ENCODE peak calls at places on chromosome 2, in six cellular contexts. Q is osteoblast, E is right lobe of liver, L is K562, D is pancreas, B is heart right ventricle. H is an unnamed sample.

GRCh38 chr2:171297951-171298350 is 135.8 kb downstream of the METTL8 start:
- DNase-seq in Q (peak), E (no peak), L (no peak), D (no peak), B (no peak), H (no peak)

GRCh38 chr2:19101968-19102367 is 256.5 kb downstream of the OSR1 start:
- DNase-seq in Q (no peak), E (no peak), L (no peak), D (no peak), B (no peak), H (no peak)

GRCh38 chr2:219713110-219713509 is 85.7 kb downstream of the SLC4A3 start:
- DNase-seq in Q (no peak), E (no peak), L (peak), D (no peak), B (no peak), H (no peak)

GRCh38 chr2:154825358-154825757 is 126.9 kb downstream of the KCNJ3 start:
- DNase-seq in Q (no peak), E (no peak), L (no peak), D (no peak), B (no peak), H (no peak)

GRCh38 chr2:8300216-8300615 is 381.6 kb upstream of the ID2 start:
- DNase-seq in Q (no peak), E (no peak), L (no peak), D (no peak), B (no peak), H (no peak)

GRCh38 chr2:31401580-31401979 is 13.0 kb downstream of the XDH start:
- DNase-seq in Q (peak), E (no peak), L (no peak), D (no peak), B (no peak), H (no peak)

GRCh38 chr2:102662861-102663260 is 43.5 kb downstream of the SLC9A2 start:
- DNase-seq in Q (no peak), E (no peak), L (no peak), D (no peak), B (no peak), H (no peak)

GRCh38 chr2:150296795-150297546 is 190.5 kb downstream of the RND3 start:
- DNase-seq in Q (no peak), E (no peak), L (no peak), D (no peak), B (no peak), H (no peak)

GRCh38 chr2:10057231-10058107 is 14.1 kb downstream of the KLF11 start:
- DNase-seq in Q (peak), E (no peak), L (peak), D (peak), B (peak), H (no peak)

GRCh38 chr2:73984922-73985317 is 210 bp downstream of the TET3 start:
- DNase-seq in Q (peak), E (peak), L (no peak), D (peak), B (peak), H (peak)

GRCh38 chr2:10534514-10535250 is 86.6 kb upstream of the ODC1 start:
- DNase-seq in Q (no peak), E (no peak), L (no peak), D (no peak), B (no peak), H (no peak)

GRCh38 chr2:53463771-53464726 is 303.6 kb upstream of the CHAC2 start:
- DNase-seq in Q (no peak), E (no peak), L (no peak), D (no peak), B (no peak), H (no peak)

GRCh38 chr2:65287364-65287763 is 59.7 kb downstream of the ACTR2 start:
- DNase-seq in Q (no peak), E (no peak), L (no peak), D (no peak), B (no peak), H (no peak)

GRCh38 chr2:98134138-98134537 is 47.2 kb downstream of the VWA3B start:
- DNase-seq in Q (no peak), E (no peak), L (no peak), D (no peak), B (peak), H (no peak)

GRCh38 chr2:120441744-120442471 is 96.0 kb downstream of the INHBB start:
- DNase-seq in Q (peak), E (peak), L (no peak), D (peak), B (no peak), H (no peak)

GRCh38 chr2:43579275-43579981 is 16.4 kb downstream of the THADA start:
- DNase-seq in Q (no peak), E (no peak), L (no peak), D (no peak), B (no peak), H (no peak)

GRCh38 chr2:234917245-234917975 is 34.4 kb upstream of the SH3BP4 start:
- DNase-seq in Q (no peak), E (no peak), L (no peak), D (no peak), B (no peak), H (no peak)

GRCh38 chr2:200308421-200309295 is 2.2 kb downstream of the SPATS2L start:
- DNase-seq in Q (peak), E (no peak), L (no peak), D (no peak), B (no peak), H (no peak)

GRCh38 chr2:65366595-65367125 is 65.7 kb downstream of the SPRED2 start:
- DNase-seq in Q (peak), E (no peak), L (peak), D (no peak), B (peak), H (no peak)

GRCh38 chr2:74457129-74457548 is 1.1 kb upstream of the WBP1 start:
- DNase-seq in Q (peak), E (no peak), L (no peak), D (no peak), B (no peak), H (no peak)

GRCh38 chr2:156322681-156323211 is 9.8 kb downstream of the NR4A2 start:
- DNase-seq in Q (peak), E (no peak), L (no peak), D (no peak), B (no peak), H (no peak)

GRCh38 chr2:25920786-25921390 is 42.6 kb upstream of the ASXL2 start:
- DNase-seq in Q (no peak), E (no peak), L (peak), D (no peak), B (no peak), H (no peak)

GRCh38 chr2:234426616-234427015 is 70.3 kb downstream of the ARL4C start:
- DNase-seq in Q (no peak), E (no peak), L (no peak), D (no peak), B (no peak), H (no peak)

GRCh38 chr2:207224814-207225482 is 59.2 kb upstream of the KLF7 start:
- DNase-seq in Q (no peak), E (no peak), L (no peak), D (no peak), B (no peak), H (no peak)

GRCh38 chr2:33785201-33786106 is 186.4 kb upstream of the FAM98A start:
- DNase-seq in Q (no peak), E (no peak), L (no peak), D (no peak), B (no peak), H (no peak)

GRCh38 chr2:97806738-97807618 is 93.6 kb downstream of the ZAP70 start:
- DNase-seq in Q (peak), E (peak), L (peak), D (peak), B (peak), H (peak)

GRCh38 chr2:53768233-53768542 is 584 bp downstream of the CHAC2 start:
- DNase-seq in Q (peak), E (no peak), L (peak), D (no peak), B (no peak), H (no peak)

GRCh38 chr2:206086683-206087350 is 843 bp upstream of the INO80D start:
- DNase-seq in Q (peak), E (no peak), L (peak), D (no peak), B (no peak), H (no peak)

GRCh38 chr2:67485431-67485830 is 88.3 kb downstream of the ETAA1 start:
- DNase-seq in Q (no peak), E (no peak), L (no peak), D (no peak), B (no peak), H (no peak)

GRCh38 chr2:208031608-208032019 is 6.3 kb upstream of the PLEKHM3 start:
- DNase-seq in Q (no peak), E (no peak), L (no peak), D (no peak), B (no peak), H (no peak)

GRCh38 chr2:112134120-112134519 is 4.1 kb upstream of the FBLN7 start:
- DNase-seq in Q (no peak), E (no peak), L (no peak), D (no peak), B (no peak), H (no peak)

GRCh38 chr2:112121682-112122254 is 16.4 kb upstream of the FBLN7 start:
- DNase-seq in Q (no peak), E (no peak), L (no peak), D (no peak), B (no peak), H (no peak)

GRCh38 chr2:85413592-85414421 is 3.6 kb upstream of the CAPG start:
- DNase-seq in Q (peak), E (no peak), L (peak), D (no peak), B (no peak), H (peak)

GRCh38 chr2:64213607-64214275 is 69.5 kb upstream of the PELI1 start:
- DNase-seq in Q (no peak), E (no peak), L (no peak), D (no peak), B (no peak), H (no peak)

GRCh38 chr2:64218137-64218536 is 73.9 kb upstream of the PELI1 start:
- DNase-seq in Q (no peak), E (no peak), L (no peak), D (no peak), B (no peak), H (no peak)

GRCh38 chr2:64220285-64220684 is 76.1 kb upstream of the PELI1 start:
- DNase-seq in Q (no peak), E (no peak), L (no peak), D (no peak), B (no peak), H (no peak)

GRCh38 chr2:64214281-64215115 is 70.3 kb upstream of the PELI1 start:
- DNase-seq in Q (peak), E (no peak), L (peak), D (no peak), B (peak), H (no peak)

GRCh38 chr2:64217198-64217869 is 73.1 kb upstream of the PELI1 start:
- DNase-seq in Q (no peak), E (no peak), L (no peak), D (no peak), B (no peak), H (no peak)
- TF ChIP-seq CTCF in Q (no peak), E (no peak), L (peak), D (no peak), B (no peak), H (no peak)

GRCh38 chr2:60470340-60470739 is 83.1 kb downstream of the BCL11A start:
- DNase-seq in Q (no peak), E (no peak), L (no peak), D (no peak), B (no peak), H (no peak)
- H3K27ac ChIP-seq in Q (no peak), E (no peak), L (no peak), D (no peak), B (no peak), H (no peak)

DNA sequence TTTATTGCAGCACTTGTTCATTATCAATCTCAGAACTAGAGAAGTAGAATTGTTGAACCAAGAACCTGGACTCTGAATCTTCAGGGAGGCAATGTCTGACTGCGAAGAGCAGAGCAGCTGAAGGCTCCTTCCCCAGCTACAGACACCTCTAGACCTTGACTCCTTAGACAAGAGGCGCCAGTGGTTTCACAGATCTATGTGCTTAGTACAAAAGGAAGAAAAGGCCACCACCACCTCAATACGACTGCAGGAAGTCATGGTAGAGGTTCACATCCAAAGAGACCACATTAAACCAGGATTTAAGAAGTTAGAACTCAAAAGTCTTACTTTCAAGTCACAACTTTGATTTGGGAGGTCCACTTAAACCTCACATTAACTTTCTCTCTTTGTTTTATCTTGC is 158.1 kb upstream of the VRK2 start:
- DNase-seq in Q (no peak), E (no peak), L (no peak), D (no peak), B (no peak), H (no peak)
- TF ChIP-seq CTCF in Q (no peak), E (no peak), L (no peak), D (no peak), B (no peak), H (no peak)

GRCh38 chr2:196076778-196077568 is 8.3 kb upstream of the DNAH7 start:
- DNase-seq in Q (no peak), E (no peak), L (no peak), D (no peak), B (no peak), H (no peak)
- H3K27ac ChIP-seq in Q (peak), E (no peak), L (no peak), D (no peak), B (no peak), H (no peak)

DNA sequence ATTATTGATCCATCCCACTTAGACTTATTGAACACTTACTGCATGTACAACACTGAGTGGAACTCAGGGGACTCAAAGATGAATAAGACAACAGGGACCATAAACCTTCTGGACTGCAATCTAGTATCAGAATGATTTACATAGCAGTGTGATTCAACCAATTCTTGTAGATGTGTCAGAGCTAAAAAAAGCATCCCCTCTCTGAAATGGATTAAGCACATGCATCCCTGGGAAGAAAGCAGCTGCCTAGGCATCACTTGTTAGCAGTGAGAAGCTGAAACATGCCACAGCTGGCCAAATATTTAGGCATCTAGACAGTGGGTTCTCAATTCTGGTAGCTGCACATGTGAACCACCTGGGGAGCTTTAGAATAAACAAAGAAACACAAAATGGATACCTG is 111.5 kb downstream of the CYRIA start:
- DNase-seq in Q (no peak), E (no peak), L (no peak), D (no peak), B (no peak), H (no peak)
- TF ChIP-seq CTCF in Q (no peak), E (no peak), L (no peak), D (no peak), B (no peak), H (no peak)

GRCh38 chr2:165621086-165621560 is 151.6 kb downstream of the CSRNP3 start:
- DNase-seq in Q (peak), E (no peak), L (no peak), D (no peak), B (no peak), H (no peak)
- H3K27ac ChIP-seq in Q (no peak), E (no peak), L (no peak), D (no peak), B (no peak), H (no peak)

GRCh38 chr2:210224660-210225460 is at the start of gene ACADL:
- DNase-seq in Q (peak), E (peak), L (peak), D (peak), B (peak), H (no peak)
- TF ChIP-seq CTCF in Q (no peak), E (peak), L (no peak), D (no peak), B (no peak), H (no peak)

GRCh38 chr2:140440815-140441214 is 1660.6 kb upstream of the NXPH2 start:
- DNase-seq in Q (no peak), E (no peak), L (no peak), D (no peak), B (no peak), H (no peak)

GRCh38 chr2:140442319-140442718 is 1662.1 kb upstream of the NXPH2 start:
- DNase-seq in Q (no peak), E (no peak), L (no peak), D (no peak), B (no peak), H (no peak)

GRCh38 chr2:140436956-140437355 is 1656.8 kb upstream of the NXPH2 start:
- DNase-seq in Q (no peak), E (no peak), L (no peak), D (no peak), B (no peak), H (no peak)
- H3K27ac ChIP-seq in Q (no peak), E (no peak), L (no peak), D (no peak), B (no peak), H (no peak)